ENCODE peak calls at places on chromosomes 6 and 20, in seven cellular contexts. One of them, this sample, is unnamed.
A peak's percentile ranks its signal among the peaks of the same experiment; 100 is the strongest.

GRCh38 chr6:170480045-170480714 is 72.9 kb downstream of the PSMB1 start:
- DNase-seq in GM12891: no peak
- DNase-seq in SK-N-SH: no peak
- DNase-seq in HepG2: no peak
- DNase-seq in H1: peak; percentile 2
- DNase-seq in GM12878: no peak
- DNase-seq in K562: no peak
- DNase-seq in this sample: no peak

GRCh38 chr6:148342146-148343027 is at the start of gene SASH1:
- DNase-seq in GM12878: peak; percentile 5
- DNase-seq in K562: no peak
- DNase-seq in GM12891: no peak
- DNase-seq in SK-N-SH: peak; percentile 24
- DNase-seq in HepG2: peak; percentile 96
- DNase-seq in H1: peak; percentile 85
- DNase-seq in this sample: no peak

GRCh38 chr20:62227977-62228958 is 8.2 kb upstream of the HRH3 start:
- DNase-seq in GM12878: no peak
- DNase-seq in GM12891: no peak
- DNase-seq in H1: no peak
- DNase-seq in SK-N-SH: peak; percentile 40
- DNase-seq in HepG2: peak; percentile 46
- DNase-seq in K562: peak; percentile 49
- DNase-seq in this sample: no peak

GRCh38 chr6:26107935-26108334 is 20.7 kb downstream of the HFE start:
- DNase-seq in H1: no peak
- DNase-seq in SK-N-SH: no peak
- DNase-seq in K562: peak; percentile 46
- DNase-seq in GM12891: no peak
- DNase-seq in HepG2: no peak
- DNase-seq in GM12878: no peak
- DNase-seq in this sample: no peak

GRCh38 chr20:14142171-14142570 is 146.9 kb downstream of the MACROD2 start:
- DNase-seq in K562: no peak
- DNase-seq in SK-N-SH: peak; percentile 66
- DNase-seq in H1: peak; percentile 46
- DNase-seq in HepG2: peak; percentile 47
- DNase-seq in GM12891: no peak
- DNase-seq in GM12878: peak; percentile 2
- DNase-seq in this sample: no peak

GRCh38 chr6:137880633-137881521 is 13.8 kb downstream of the TNFAIP3 start:
- DNase-seq in HepG2: no peak
- DNase-seq in GM12891: no peak
- DNase-seq in GM12878: no peak
- DNase-seq in K562: no peak
- DNase-seq in SK-N-SH: no peak
- DNase-seq in H1: no peak
- DNase-seq in this sample: no peak

GRCh38 chr6:133809406-133809805 is 79.5 kb upstream of the TCF21 start:
- DNase-seq in GM12891: no peak
- DNase-seq in GM12878: no peak
- DNase-seq in SK-N-SH: no peak
- DNase-seq in K562: no peak
- DNase-seq in HepG2: no peak
- DNase-seq in H1: no peak
- DNase-seq in this sample: no peak

GRCh38 chr6:154840363-154840762 is 107.1 kb downstream of the SCAF8 start:
- DNase-seq in GM12891: no peak
- DNase-seq in GM12878: no peak
- DNase-seq in SK-N-SH: no peak
- DNase-seq in HepG2: no peak
- DNase-seq in H1: no peak
- DNase-seq in K562: no peak
- DNase-seq in this sample: no peak

GRCh38 chr6:18530201-18530600 is 143.1 kb downstream of the RNF144B start:
- DNase-seq in SK-N-SH: no peak
- DNase-seq in GM12891: no peak
- DNase-seq in H1: no peak
- DNase-seq in K562: no peak
- DNase-seq in GM12878: no peak
- DNase-seq in HepG2: no peak
- DNase-seq in this sample: no peak

GRCh38 chr6:98845201-98846020 is 11.0 kb downstream of the POU3F2 start:
- DNase-seq in HepG2: peak; percentile 40
- DNase-seq in SK-N-SH: peak; percentile 89
- DNase-seq in K562: peak; percentile 72
- DNase-seq in GM12891: no peak
- DNase-seq in GM12878: peak; percentile 11
- DNase-seq in H1: no peak
- DNase-seq in this sample: no peak

GRCh38 chr20:49356676-49357075 is 78.8 kb upstream of the ZNFX1 start:
- DNase-seq in GM12891: no peak
- DNase-seq in K562: no peak
- DNase-seq in SK-N-SH: no peak
- DNase-seq in GM12878: no peak
- DNase-seq in HepG2: no peak
- DNase-seq in H1: no peak
- DNase-seq in this sample: no peak

GRCh38 chr20:33209789-33210188 is 7.4 kb upstream of the BPIFA3 start:
- DNase-seq in HepG2: peak; percentile 74
- DNase-seq in GM12891: peak; percentile 24
- DNase-seq in GM12878: no peak
- DNase-seq in K562: peak; percentile 71
- DNase-seq in H1: no peak
- DNase-seq in SK-N-SH: no peak
- DNase-seq in this sample: no peak

GRCh38 chr6:158879180-158879579 is 60.0 kb upstream of the EZR start:
- DNase-seq in GM12878: no peak
- DNase-seq in SK-N-SH: no peak
- DNase-seq in H1: no peak
- DNase-seq in K562: no peak
- DNase-seq in HepG2: no peak
- DNase-seq in GM12891: no peak
- DNase-seq in this sample: no peak

GRCh38 chr6:446418-447366 is 55.1 kb downstream of the IRF4 start:
- DNase-seq in GM12891: no peak
- DNase-seq in HepG2: no peak
- DNase-seq in SK-N-SH: no peak
- DNase-seq in K562: no peak
- DNase-seq in GM12878: no peak
- DNase-seq in H1: no peak
- DNase-seq in this sample: no peak

GRCh38 chr6:74650668-74651067 is 555.2 kb downstream of the COL12A1 start:
- DNase-seq in GM12891: no peak
- DNase-seq in GM12878: no peak
- DNase-seq in H1: no peak
- DNase-seq in K562: no peak
- DNase-seq in HepG2: no peak
- DNase-seq in SK-N-SH: no peak
- DNase-seq in this sample: no peak

GRCh38 chr6:15793288-15793687 is 130.5 kb upstream of the DTNBP1 start:
- DNase-seq in HepG2: no peak
- DNase-seq in GM12878: no peak
- DNase-seq in SK-N-SH: no peak
- DNase-seq in H1: no peak
- DNase-seq in GM12891: no peak
- DNase-seq in K562: peak; percentile 33
- DNase-seq in this sample: no peak

GRCh38 chr6:78101387-78101786 is 448.5 kb downstream of the MEI4 start:
- DNase-seq in SK-N-SH: no peak
- DNase-seq in H1: no peak
- DNase-seq in GM12891: no peak
- DNase-seq in HepG2: no peak
- DNase-seq in GM12878: no peak
- DNase-seq in K562: no peak
- DNase-seq in this sample: no peak

GRCh38 chr20:48066256-48066655 is 281.0 kb upstream of the SULF2 start:
- DNase-seq in K562: no peak
- DNase-seq in SK-N-SH: no peak
- DNase-seq in GM12878: no peak
- DNase-seq in HepG2: no peak
- DNase-seq in H1: no peak
- DNase-seq in GM12891: no peak
- DNase-seq in this sample: no peak

GRCh38 chr6:5459346-5459745 is 198.0 kb downstream of the FARS2 start:
- DNase-seq in GM12878: no peak
- DNase-seq in HepG2: no peak
- DNase-seq in GM12891: no peak
- DNase-seq in H1: no peak
- DNase-seq in SK-N-SH: no peak
- DNase-seq in K562: no peak
- DNase-seq in this sample: no peak

GRCh38 chr20:39986231-39986904 is 702.7 kb downstream of the MAFB start:
- DNase-seq in K562: no peak
- DNase-seq in GM12891: no peak
- DNase-seq in SK-N-SH: peak; percentile 29
- DNase-seq in GM12878: no peak
- DNase-seq in HepG2: no peak
- DNase-seq in H1: peak; percentile 7
- DNase-seq in this sample: no peak

GRCh38 chr20:16951876-16952275 is 203.7 kb downstream of the OTOR start:
- DNase-seq in K562: no peak
- DNase-seq in HepG2: no peak
- DNase-seq in H1: no peak
- DNase-seq in SK-N-SH: no peak
- DNase-seq in GM12891: no peak
- DNase-seq in GM12878: no peak
- DNase-seq in this sample: no peak

GRCh38 chr20:59571151-59571550 is 33.2 kb upstream of the PHACTR3 start:
- DNase-seq in HepG2: no peak
- DNase-seq in SK-N-SH: no peak
- DNase-seq in H1: no peak
- DNase-seq in GM12878: no peak
- DNase-seq in GM12891: no peak
- DNase-seq in K562: no peak
- DNase-seq in this sample: no peak

GRCh38 chr6:118174071-118174470 is 267.0 kb downstream of the SLC35F1 start:
- DNase-seq in GM12891: no peak
- DNase-seq in K562: no peak
- DNase-seq in SK-N-SH: no peak
- DNase-seq in H1: no peak
- DNase-seq in HepG2: no peak
- DNase-seq in GM12878: no peak
- DNase-seq in this sample: no peak

GRCh38 chr20:58553841-58554240 is 38.6 kb upstream of the APCDD1L start:
- DNase-seq in GM12878: no peak
- DNase-seq in K562: no peak
- DNase-seq in GM12891: no peak
- DNase-seq in SK-N-SH: no peak
- DNase-seq in H1: no peak
- DNase-seq in HepG2: no peak
- DNase-seq in this sample: no peak
- TF ChIP-seq TAF1 in GM12878: no peak
- TF ChIP-seq TAF1 in K562: no peak
- TF ChIP-seq TAF1 in GM12891: no peak
- TF ChIP-seq TAF1 in SK-N-SH: no peak
- TF ChIP-seq TAF1 in H1: no peak
- TF ChIP-seq TAF1 in HepG2: no peak
- TF ChIP-seq TAF1 in this sample: no peak

DNA sequence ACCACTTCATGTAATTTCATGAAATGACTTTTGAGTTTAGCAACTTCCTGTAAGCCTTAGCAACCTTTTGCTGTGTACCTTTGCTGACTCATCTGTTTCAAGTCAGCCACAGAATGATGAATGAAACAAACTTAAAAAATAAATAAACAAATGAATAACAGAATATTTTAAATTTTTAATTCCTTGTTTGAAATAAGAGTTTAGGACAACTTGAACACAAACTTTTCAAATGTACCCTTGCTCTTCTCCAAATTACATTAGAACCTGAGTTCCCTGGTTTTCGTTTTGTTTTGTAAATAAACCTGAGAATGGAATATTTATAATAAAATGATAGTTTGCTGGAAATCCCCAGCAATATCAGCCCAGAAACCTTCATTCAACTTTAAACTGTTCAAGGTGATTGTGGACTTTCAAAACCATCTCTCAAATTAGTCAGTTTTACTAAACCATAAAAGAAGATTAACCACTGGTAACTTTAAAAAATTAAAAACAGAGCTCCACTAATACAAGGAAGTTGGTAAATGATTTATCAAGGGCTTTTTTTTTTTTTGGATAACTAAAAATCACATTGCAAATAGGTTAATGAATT is 10.1 kb downstream of the MBOAT1 start:
- DNase-seq in SK-N-SH: no peak
- DNase-seq in K562: peak; percentile 33
- DNase-seq in GM12891: peak; percentile 23
- DNase-seq in HepG2: peak; percentile 10
- DNase-seq in H1: no peak
- DNase-seq in GM12878: peak; percentile 57
- DNase-seq in this sample: no peak
- TF ChIP-seq POLR2AphosphoS5 in SK-N-SH: no peak
- TF ChIP-seq POLR2AphosphoS5 in K562: no peak
- TF ChIP-seq POLR2AphosphoS5 in GM12891: no peak
- TF ChIP-seq POLR2AphosphoS5 in HepG2: no peak
- TF ChIP-seq POLR2AphosphoS5 in H1: no peak
- TF ChIP-seq POLR2AphosphoS5 in GM12878: no peak
- TF ChIP-seq POLR2AphosphoS5 in this sample: no peak

DNA sequence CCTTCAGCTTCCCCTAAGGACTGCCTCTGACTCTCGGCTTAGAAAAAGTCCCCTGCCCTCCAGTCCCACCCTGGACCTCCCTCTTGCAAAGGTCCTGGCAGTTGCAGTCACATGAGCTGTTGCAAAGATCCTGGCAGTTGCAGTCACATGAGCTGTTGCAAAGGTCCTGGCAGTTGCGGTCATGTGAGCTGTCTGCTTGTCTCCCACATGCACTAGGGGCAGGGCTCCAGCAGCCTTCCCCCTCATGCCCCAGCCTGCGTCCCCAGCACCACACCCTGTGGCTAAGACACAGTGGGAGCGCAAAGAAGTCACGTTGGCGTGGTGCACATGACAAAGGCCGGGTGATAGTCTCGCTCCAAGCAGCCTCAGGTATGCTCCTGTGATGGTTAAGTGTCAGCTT is 82.9 kb downstream of the ZNF217 start:
- DNase-seq in GM12878: no peak
- DNase-seq in SK-N-SH: no peak
- DNase-seq in HepG2: no peak
- DNase-seq in K562: no peak
- DNase-seq in GM12891: no peak
- DNase-seq in H1: no peak
- DNase-seq in this sample: no peak
- TF ChIP-seq TAF1 in GM12878: no peak
- TF ChIP-seq TAF1 in SK-N-SH: no peak
- TF ChIP-seq TAF1 in HepG2: no peak
- TF ChIP-seq TAF1 in K562: no peak
- TF ChIP-seq TAF1 in GM12891: no peak
- TF ChIP-seq TAF1 in H1: no peak
- TF ChIP-seq TAF1 in this sample: no peak

DNA sequence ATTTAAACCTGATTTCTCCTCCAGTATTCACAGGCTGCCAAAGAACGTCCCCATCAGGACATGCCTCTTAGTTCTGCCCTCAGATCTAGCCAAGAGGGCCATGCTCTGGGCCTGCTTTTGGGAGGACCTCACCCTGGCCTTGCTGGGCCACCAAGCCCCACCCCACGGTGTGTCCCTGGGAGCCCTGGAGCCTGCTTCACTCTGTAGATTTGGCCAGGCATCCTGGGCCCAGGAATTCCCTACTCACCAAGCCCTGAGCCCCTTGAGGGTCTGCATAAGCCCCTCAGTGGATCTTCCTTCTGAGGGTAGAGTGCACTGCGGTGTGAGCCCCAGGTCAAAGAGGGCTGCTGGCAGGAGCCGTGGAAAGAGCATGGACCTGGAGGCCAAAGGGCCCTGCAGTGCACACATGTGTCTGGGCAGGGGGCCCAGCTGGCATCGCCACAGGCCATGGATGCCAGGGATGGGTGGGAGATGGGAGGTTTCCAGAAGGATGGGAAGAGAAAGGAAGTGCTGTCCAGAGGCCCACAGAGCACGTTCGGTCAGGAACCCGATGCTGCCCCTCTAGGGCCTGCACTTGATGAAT is 98.0 kb downstream of the DACT2 start:
- DNase-seq in SK-N-SH: no peak
- DNase-seq in GM12878: no peak
- DNase-seq in H1: no peak
- DNase-seq in HepG2: no peak
- DNase-seq in K562: no peak
- DNase-seq in GM12891: no peak
- DNase-seq in this sample: no peak
- TF ChIP-seq POLR2AphosphoS5 in SK-N-SH: no peak
- TF ChIP-seq POLR2AphosphoS5 in GM12878: no peak
- TF ChIP-seq POLR2AphosphoS5 in H1: no peak
- TF ChIP-seq POLR2AphosphoS5 in HepG2: no peak
- TF ChIP-seq POLR2AphosphoS5 in K562: no peak
- TF ChIP-seq POLR2AphosphoS5 in GM12891: no peak
- TF ChIP-seq POLR2AphosphoS5 in this sample: no peak

This sample was measured in GM12892.